ENCODE peak calls at places on chromosome 4, in five cellular contexts. U is PC-9, F is sigmoid colon, C is brain microvascular endothelial cell, S is upper lobe of right lung. R is an unnamed sample.

GRCh38 chr4:184787766-184788503 is 37.8 kb downstream of the ACSL1 start:
- DNase-seq in U (no peak), F (no peak), C (no peak), S (no peak), R (no peak)

GRCh38 chr4:9952415-9952950 is 68.8 kb downstream of the SLC2A9 start:
- DNase-seq in U (no peak), F (no peak), C (no peak), S (no peak), R (no peak)

GRCh38 chr4:186840771-186841301 is 117.2 kb upstream of the FAT1 start:
- DNase-seq in U (no peak), F (peak; percentile 70), C (no peak), S (no peak), R (no peak)

GRCh38 chr4:825063-825968 is 613 bp downstream of the CPLX1 start:
- DNase-seq in U (no peak), F (peak; percentile 53), C (no peak), S (peak; percentile 63), R (no peak)

GRCh38 chr4:47122592-47123291 is 91.4 kb downstream of the GABRB1 start:
- DNase-seq in U (peak; percentile 36), F (no peak), C (peak; percentile 73), S (no peak), R (no peak)

GRCh38 chr4:133147365-133147821 is 1.7 kb upstream of the PCDH10 start:
- DNase-seq in U (no peak), F (no peak), C (peak; percentile 7), S (no peak), R (peak; percentile 48)

GRCh38 chr4:70240192-70240591 is 2.2 kb upstream of the CSN3 start:
- DNase-seq in U (no peak), F (no peak), C (peak; percentile 11), S (no peak), R (no peak)

GRCh38 chr4:152945639-152946038 is 9.5 kb downstream of the FHDC1 start:
- DNase-seq in U (no peak), F (no peak), C (no peak), S (no peak), R (no peak)

GRCh38 chr4:189981970-189982369 is 41.3 kb downstream of the FRG1 start:
- DNase-seq in U (no peak), F (no peak), C (no peak), S (no peak), R (peak; percentile 61)

GRCh38 chr4:26455571-26455970 is 34.7 kb downstream of the CCKAR start:
- DNase-seq in U (no peak), F (no peak), C (no peak), S (no peak), R (no peak)

GRCh38 chr4:120749445-120750151 is 172.9 kb downstream of the PRDM5 start:
- DNase-seq in U (no peak), F (no peak), C (no peak), S (no peak), R (no peak)

GRCh38 chr4:244471-244870 is 60.8 kb downstream of the ZNF732 start:
- DNase-seq in U (no peak), F (peak; percentile 66), C (peak; percentile 7), S (no peak), R (no peak)

GRCh38 chr4:41203169-41203568 is 11.2 kb downstream of the APBB2 start:
- DNase-seq in U (no peak), F (no peak), C (no peak), S (no peak), R (no peak)

GRCh38 chr4:113636438-113636818 is 125.1 kb downstream of the CAMK2D start:
- DNase-seq in U (no peak), F (no peak), C (no peak), S (no peak), R (no peak)

GRCh38 chr4:99808260-99808857 is 8.3 kb upstream of the DAPP1 start:
- DNase-seq in U (peak; percentile 62), F (no peak), C (peak; percentile 53), S (peak; percentile 78), R (no peak)

GRCh38 chr4:151955721-151956340 is 195.0 kb upstream of the GATB start:
- DNase-seq in U (no peak), F (no peak), C (peak; percentile 30), S (no peak), R (no peak)

GRCh38 chr4:156583265-156583664 is 388.3 kb downstream of the PDGFC start:
- DNase-seq in U (no peak), F (no peak), C (no peak), S (no peak), R (no peak)

GRCh38 chr4:162839814-162840213 is 326.9 kb downstream of the NAF1 start:
- DNase-seq in U (no peak), F (no peak), C (no peak), S (no peak), R (no peak)

GRCh38 chr4:48578132-48578964 is 88.3 kb downstream of the ZAR1 start:
- DNase-seq in U (no peak), F (peak; percentile 73), C (peak; percentile 60), S (no peak), R (no peak)

DNA sequence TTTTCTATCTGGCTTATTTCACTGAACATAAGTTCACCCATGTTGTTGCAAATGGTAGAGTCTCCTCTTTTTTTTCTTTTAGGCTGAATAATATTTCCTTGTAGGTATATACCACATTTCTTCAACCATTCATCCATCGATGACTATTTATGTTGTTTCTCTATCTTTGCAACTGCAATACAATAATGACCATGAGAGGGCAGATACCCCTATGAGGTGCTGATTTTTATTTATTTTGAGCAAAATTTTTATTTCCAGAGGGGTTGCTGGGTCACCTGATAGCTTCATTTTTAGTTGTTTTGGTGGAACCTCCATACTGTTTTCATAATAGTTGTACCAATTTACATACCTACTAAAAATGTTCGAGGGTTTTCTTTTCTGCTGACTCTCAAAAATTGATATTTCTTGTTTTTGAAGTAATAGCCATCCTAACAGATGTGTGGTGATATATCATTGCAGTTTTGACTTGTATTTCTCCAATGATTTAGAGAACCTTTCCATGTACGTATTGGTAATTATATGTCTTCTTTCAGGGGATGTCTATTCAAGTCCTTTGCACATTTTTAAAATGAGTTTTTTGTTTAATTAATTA is 1697.0 kb downstream of the PCDH7 start:
- DNase-seq in U (no peak), F (no peak), C (no peak), S (no peak), R (no peak)
- TF ChIP-seq CTCF in U (peak; percentile 48), F (no peak), C (peak; percentile 28), S (no peak), R (peak; percentile 73)

GRCh38 chr4:164933244-164933643 is 44.2 kb downstream of the TRIM61 start:
- DNase-seq in U (no peak), F (no peak), C (no peak), S (no peak), R (no peak)

GRCh38 chr4:164935363-164935762 is 42.1 kb downstream of the TRIM61 start:
- DNase-seq in U (no peak), F (no peak), C (peak; percentile 11), S (no peak), R (no peak)

GRCh38 chr4:164931551-164932324 is 45.7 kb downstream of the TRIM61 start:
- DNase-seq in U (no peak), F (no peak), C (peak; percentile 17), S (no peak), R (no peak)

GRCh38 chr4:164943192-164943591 is 34.3 kb downstream of the TRIM61 start:
- DNase-seq in U (no peak), F (no peak), C (no peak), S (no peak), R (no peak)

DNA sequence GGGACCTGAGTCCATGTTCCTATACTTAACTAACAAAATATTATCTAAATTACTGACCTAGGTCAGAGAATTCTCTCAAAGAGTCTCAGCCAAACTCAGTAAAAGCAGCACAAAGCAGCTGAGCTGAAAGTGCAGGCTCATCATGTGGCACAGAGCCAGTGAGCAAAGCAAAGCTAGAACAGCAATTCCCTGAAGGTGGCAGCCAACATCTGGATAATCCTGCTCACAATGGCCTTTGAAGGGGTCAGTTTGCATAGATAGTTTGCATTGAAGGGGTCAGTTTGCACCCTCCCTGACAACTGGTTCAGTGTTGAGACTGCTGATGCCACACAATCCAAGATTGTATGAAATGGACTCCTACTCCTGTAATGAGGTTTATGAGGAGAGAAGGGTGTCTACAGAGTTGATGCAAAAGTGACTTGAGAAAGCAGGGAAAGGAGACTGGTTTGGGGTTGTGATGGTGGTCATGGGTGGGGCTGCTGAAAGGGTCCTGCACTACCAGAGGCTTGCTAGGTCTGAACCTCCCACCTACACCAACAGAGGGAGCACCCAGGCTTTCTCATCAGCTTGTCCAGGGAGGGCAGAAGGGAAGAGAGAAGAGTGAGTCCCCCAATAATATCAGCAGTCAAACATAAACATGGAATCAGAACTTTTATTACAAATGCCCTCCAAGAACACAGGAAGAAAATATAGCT is 39.7 kb downstream of the TRIM61 start:
- DNase-seq in U (no peak), F (no peak), C (peak; percentile 22), S (no peak), R (no peak)
- TF ChIP-seq CTCF in U (no peak), F (no peak), C (peak; percentile 55), S (no peak), R (peak; percentile 24)

GRCh38 chr4:169583563-169583962 is 28.8 kb downstream of the NEK1 start:
- DNase-seq in U (no peak), F (no peak), C (peak; percentile 6), S (no peak), R (no peak)

GRCh38 chr4:169582706-169583105 is 29.7 kb downstream of the NEK1 start:
- DNase-seq in U (no peak), F (no peak), C (peak; percentile 36), S (no peak), R (no peak)

GRCh38 chr4:169582203-169582602 is 30.2 kb downstream of the NEK1 start:
- DNase-seq in U (no peak), F (no peak), C (no peak), S (no peak), R (no peak)
- TF ChIP-seq CTCF in U (no peak), F (no peak), C (no peak), S (no peak), R (no peak)

DNA sequence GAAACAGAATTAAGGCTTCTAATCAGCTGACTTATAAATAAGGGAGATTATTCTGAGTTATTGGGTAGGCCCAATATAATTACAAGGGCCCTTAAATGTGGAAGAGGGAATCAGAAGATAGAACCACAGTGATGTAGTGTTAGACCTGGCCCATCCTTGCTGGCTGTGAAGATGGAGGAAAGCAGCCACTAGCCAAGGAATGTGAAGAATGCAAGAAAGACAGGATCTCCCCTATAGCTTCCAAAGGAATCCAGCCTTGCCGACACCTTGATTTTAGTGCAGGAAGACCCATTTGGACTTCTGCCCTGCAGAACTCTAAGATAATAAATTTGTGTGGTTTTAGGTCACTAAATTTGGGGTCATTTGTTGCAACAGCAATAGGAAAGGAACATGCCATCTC is 150.6 kb downstream of the SPATA18 start:
- DNase-seq in U (no peak), F (no peak), C (no peak), S (no peak), R (no peak)
- TF ChIP-seq CTCF in U (no peak), F (no peak), C (no peak), S (no peak), R (no peak)

GRCh38 chr4:175807596-175807995 is 4.5 kb downstream of the GPM6A start:
- DNase-seq in U (no peak), F (no peak), C (no peak), S (no peak), R (no peak)
- TF ChIP-seq CTCF in U (no peak), F (no peak), C (no peak), S (no peak), R (no peak)

R was measured in chondrocyte.